ENCODE peak calls at places on chromosomes 7 and 10, in eight cellular contexts. R, N, E, L, J, P, W and M are unnamed samples.

GRCh38 chr10:86673827-86674581 is 5.7 kb downstream of the LDB3 start:
- DNase-seq in R (no peak), N (no peak), E (peak; percentile 89), L (no peak), J (peak; percentile 70), P (no peak), W (no peak), M (peak; percentile 33)

GRCh38 chr10:31820794-31821369 is 107.7 kb downstream of the ARHGAP12 start:
- DNase-seq in R (no peak), N (no peak), E (no peak), L (no peak), J (no peak), P (no peak), W (no peak), M (no peak)

GRCh38 chr7:157916946-157917670 is 580.3 kb downstream of the DNAJB6 start:
- DNase-seq in R (no peak), N (no peak), E (no peak), L (no peak), J (peak; percentile 12), P (no peak), W (no peak), M (no peak)

GRCh38 chr7:152541892-152542291 is 106.1 kb upstream of the KMT2C start:
- DNase-seq in R (no peak), N (no peak), E (no peak), L (no peak), J (no peak), P (no peak), W (no peak), M (no peak)

GRCh38 chr10:104316321-104317099 is 21.8 kb downstream of the ITPRIP start:
- DNase-seq in R (no peak), N (no peak), E (no peak), L (no peak), J (no peak), P (peak; percentile 12), W (no peak), M (no peak)

GRCh38 chr10:132897516-132898381 is 44.6 kb downstream of the CFAP46 start:
- DNase-seq in R (no peak), N (no peak), E (peak; percentile 33), L (no peak), J (no peak), P (peak; percentile 39), W (peak; percentile 5), M (no peak)

GRCh38 chr10:104273899-104274575 is 5.1 kb downstream of the GSTO2 start:
- DNase-seq in R (no peak), N (no peak), E (no peak), L (no peak), J (no peak), P (no peak), W (no peak), M (no peak)

GRCh38 chr10:103564799-103565365 is 71.4 kb downstream of the NEURL1 start:
- DNase-seq in R (peak; percentile 67), N (no peak), E (peak; percentile 67), L (peak; percentile 37), J (peak; percentile 92), P (peak; percentile 82), W (peak; percentile 30), M (no peak)

GRCh38 chr10:43942096-43942885 is 293.6 kb upstream of the ZNF32 start:
- DNase-seq in R (no peak), N (no peak), E (no peak), L (no peak), J (peak; percentile 41), P (no peak), W (no peak), M (no peak)

GRCh38 chr10:114548662-114549061 is 109.4 kb downstream of the ABLIM1 start:
- DNase-seq in R (peak; percentile 44), N (peak; percentile 29), E (no peak), L (no peak), J (peak; percentile 82), P (no peak), W (peak; percentile 66), M (no peak)

GRCh38 chr10:821322-821721 is 110.2 kb downstream of the LARP4B start:
- DNase-seq in R (no peak), N (peak; percentile 71), E (no peak), L (no peak), J (no peak), P (no peak), W (no peak), M (no peak)

GRCh38 chr10:93028881-93029280 is 31.7 kb upstream of the CYP26C1 start:
- DNase-seq in R (peak; percentile 27), N (peak; percentile 72), E (no peak), L (no peak), J (no peak), P (no peak), W (no peak), M (no peak)

GRCh38 chr7:1593091-1593866 is 23.4 kb upstream of the PSMG3 start:
- DNase-seq in R (peak; percentile 38), N (no peak), E (no peak), L (no peak), J (peak; percentile 61), P (no peak), W (no peak), M (no peak)

GRCh38 chr10:67017218-67017617 is 91.4 kb downstream of the LRRTM3 start:
- DNase-seq in R (no peak), N (peak; percentile 43), E (no peak), L (no peak), J (no peak), P (no peak), W (no peak), M (no peak)

GRCh38 chr10:130713731-130714130 is 577.5 kb downstream of the GLRX3 start:
- DNase-seq in R (no peak), N (no peak), E (no peak), L (no peak), J (no peak), P (no peak), W (no peak), M (no peak)

GRCh38 chr7:157058026-157058425 is 47.6 kb upstream of the MNX1 start:
- DNase-seq in R (no peak), N (no peak), E (no peak), L (no peak), J (no peak), P (no peak), W (no peak), M (no peak)

GRCh38 chr7:37920619-37921339 is at the start of gene EPDR1:
- DNase-seq in R (peak; percentile 63), N (peak; percentile 38), E (peak; percentile 85), L (peak; percentile 83), J (peak; percentile 90), P (peak; percentile 80), W (peak; percentile 82), M (peak; percentile 38)

GRCh38 chr7:138186951-138187351 is 110.7 kb downstream of the AKR1D1 start:
- DNase-seq in R (no peak), N (peak; percentile 87), E (no peak), L (no peak), J (no peak), P (no peak), W (no peak), M (no peak)

GRCh38 chr7:70654979-70655378 is 477.0 kb upstream of the GALNT17 start:
- DNase-seq in R (no peak), N (no peak), E (no peak), L (no peak), J (no peak), P (no peak), W (no peak), M (no peak)

GRCh38 chr7:157488326-157488725 is 151.5 kb downstream of the DNAJB6 start:
- DNase-seq in R (no peak), N (peak; percentile 44), E (no peak), L (no peak), J (peak; percentile 39), P (no peak), W (no peak), M (no peak)

GRCh38 chr10:74177140-74177677 is 26.2 kb downstream of the ADK start:
- DNase-seq in R (no peak), N (peak; percentile 37), E (peak; percentile 61), L (no peak), J (peak; percentile 59), P (peak; percentile 71), W (peak; percentile 57), M (no peak)

GRCh38 chr10:44991571-44991970 is 9.2 kb upstream of the ZNF22 start:
- DNase-seq in R (no peak), N (no peak), E (no peak), L (no peak), J (peak; percentile 20), P (peak; percentile 74), W (peak; percentile 85), M (no peak)
- H3K27ac ChIP-seq in R (no peak overlapping the region), N (no peak overlapping the region), E (peak overlapping the region; percentile 41), L (no peak overlapping the region), J (no peak overlapping the region), P (peak overlapping the region; percentile 59), W (peak overlapping the region; percentile 87), M (peak overlapping the region; percentile 39)

GRCh38 chr10:6136215-6137201 is 47.7 kb downstream of the RBM17 start:
- DNase-seq in R (no peak), N (peak; percentile 82), E (no peak), L (no peak), J (no peak), P (no peak), W (no peak), M (no peak)
- H3K27ac ChIP-seq in R (no peak overlapping the region), N (peak overlapping the region; percentile 77), E (no peak overlapping the region), L (no peak overlapping the region), J (no peak overlapping the region), P (no peak overlapping the region), W (no peak overlapping the region), M (no peak overlapping the region)

DNA sequence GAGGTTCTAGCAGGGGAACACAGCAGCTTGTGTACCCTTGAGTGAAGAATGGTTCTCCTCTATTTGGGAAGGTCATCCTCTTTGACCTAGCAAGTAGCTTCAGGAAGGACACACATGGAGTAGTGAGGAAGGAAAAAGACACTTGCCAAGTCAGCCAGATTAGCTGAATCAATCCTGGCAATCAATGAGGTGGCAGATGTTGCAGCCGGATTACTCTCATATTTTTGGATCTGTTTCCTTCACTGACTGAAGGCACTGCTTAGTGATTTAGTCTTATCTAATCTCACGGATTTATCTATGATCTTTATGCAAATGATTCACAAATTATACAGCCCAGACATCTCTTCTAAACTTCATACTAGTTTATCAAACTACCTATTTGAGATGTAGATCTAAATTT is 218.8 kb downstream of the GPR158 start:
- DNase-seq in R (no peak), N (no peak), E (no peak), L (no peak), J (no peak), P (no peak), W (no peak), M (no peak)
- H3K27ac ChIP-seq in R (no peak overlapping the region), N (no peak overlapping the region), E (no peak overlapping the region), L (no peak overlapping the region), J (no peak overlapping the region), P (no peak overlapping the region), W (no peak overlapping the region), M (no peak overlapping the region)

GRCh38 chr7:24731313-24731712 is 26.0 kb downstream of the GSDME start:
- DNase-seq in R (no peak), N (no peak), E (no peak), L (no peak), J (no peak), P (no peak), W (no peak), M (no peak)

GRCh38 chr7:24730018-24730369 is 27.3 kb downstream of the GSDME start:
- DNase-seq in R (no peak), N (no peak), E (no peak), L (no peak), J (no peak), P (no peak), W (no peak), M (no peak)

GRCh38 chr7:24734306-24734705 is 23.0 kb downstream of the GSDME start:
- DNase-seq in R (no peak), N (peak; percentile 37), E (no peak), L (no peak), J (no peak), P (no peak), W (no peak), M (no peak)

GRCh38 chr7:24733414-24734060 is 23.7 kb downstream of the GSDME start:
- DNase-seq in R (no peak), N (no peak), E (no peak), L (peak; percentile 41), J (no peak), P (no peak), W (no peak), M (no peak)

GRCh38 chr7:24732646-24733413 is 24.4 kb downstream of the GSDME start:
- DNase-seq in R (no peak), N (peak; percentile 75), E (no peak), L (peak; percentile 94), J (no peak), P (no peak), W (no peak), M (no peak)
- H3K27ac ChIP-seq in R (peak overlapping the region; percentile 89), N (peak overlapping the region; percentile 54), E (no peak overlapping the region), L (peak overlapping the region; percentile 63), J (no peak overlapping the region), P (no peak overlapping the region), W (no peak overlapping the region), M (no peak overlapping the region)